ENCODE peak calls at places on chromosome 2, in six cellular contexts. L is stomach, B is heart right ventricle, H is suprapubic skin, E is ovary, Z is HCT116. S is an unnamed sample.

GRCh38 chr2:26459991-26460612 is 17.8 kb downstream of the OTOF start:
- DNase-seq in Z (no peak), L (no peak), E (peak), H (no peak), B (no peak), S (no peak)

GRCh38 chr2:120597595-120598193 is 138.0 kb upstream of the GLI2 start:
- DNase-seq in Z (no peak), E (no peak), H (no peak), L (no peak), B (no peak), S (no peak)

GRCh38 chr2:187586091-187586632 is 31.9 kb upstream of the TFPI start:
- DNase-seq in B (no peak), E (no peak), Z (no peak), L (no peak), H (no peak), S (no peak)

GRCh38 chr2:239106314-239106908 is 258.5 kb downstream of the TWIST2 start:
- DNase-seq in L (peak), B (peak), Z (peak), H (no peak), E (peak), S (peak)

GRCh38 chr2:88452151-88452851 is at the start of gene FOXI3:
- DNase-seq in H (no peak), E (no peak), Z (no peak), B (no peak), L (no peak), S (no peak)

GRCh38 chr2:155913356-155913755 is 419.2 kb downstream of the NR4A2 start:
- DNase-seq in E (no peak), L (no peak), H (no peak), B (no peak), Z (no peak), S (no peak)

GRCh38 chr2:118853647-118854367 is 6.4 kb upstream of the EN1 start:
- DNase-seq in H (no peak), E (no peak), Z (no peak), B (no peak), L (no peak), S (no peak)

GRCh38 chr2:241910604-241911520 is 41.3 kb downstream of the RTP5 start:
- DNase-seq in B (no peak), Z (no peak), H (peak), L (peak), E (no peak), S (no peak)

GRCh38 chr2:160294339-160294803 is 94.3 kb upstream of the ITGB6 start:
- DNase-seq in H (peak), B (peak), L (no peak), E (peak), Z (no peak), S (peak)

GRCh38 chr2:181678033-181678586 is 2.2 kb downstream of the NEUROD1 start:
- DNase-seq in H (no peak), E (peak), B (peak), Z (no peak), L (peak), S (peak)

GRCh38 chr2:143426296-143426695 is 297.1 kb downstream of the ARHGAP15 start:
- DNase-seq in B (no peak), H (no peak), E (no peak), L (no peak), Z (no peak), S (no peak)

GRCh38 chr2:127092951-127093516 is 13.9 kb downstream of the BIN1 start:
- DNase-seq in E (no peak), Z (no peak), H (no peak), B (no peak), L (no peak), S (no peak)

GRCh38 chr2:216083464-216084279 is 2.0 kb downstream of the TMEM169 start:
- DNase-seq in H (no peak), Z (no peak), L (no peak), E (no peak), B (no peak), S (peak)

GRCh38 chr2:216082805-216083204 is 1.1 kb downstream of the TMEM169 start:
- DNase-seq in H (no peak), L (no peak), B (no peak), Z (no peak), E (no peak), S (no peak)

GRCh38 chr2:216081487-216082387 is at the start of the genes PECR and TMEM169:
- DNase-seq in H (peak), B (peak), L (peak), Z (peak), E (peak), S (peak)

GRCh38 chr2:216081012-216081411 is 597 bp downstream of the PECR start:
- DNase-seq in Z (no peak), E (no peak), B (no peak), L (no peak), H (no peak), S (no peak)

GRCh38 chr2:216082388-216082733 is 642 bp downstream of the TMEM169 start:
- DNase-seq in E (no peak), B (no peak), H (no peak), Z (no peak), L (no peak), S (no peak)
- H3K27ac ChIP-seq in E (no peak), B (peak), H (no peak), Z (no peak), L (peak), S (no peak)

GRCh38 chr2:11375025-11375688 is 30.7 kb upstream of the ROCK2 start:
- DNase-seq in Z (no peak), L (no peak), H (no peak), B (no peak), E (no peak), S (no peak)
- H3K27ac ChIP-seq in Z (peak), L (peak), H (peak), B (peak), E (peak), S (peak)

DNA sequence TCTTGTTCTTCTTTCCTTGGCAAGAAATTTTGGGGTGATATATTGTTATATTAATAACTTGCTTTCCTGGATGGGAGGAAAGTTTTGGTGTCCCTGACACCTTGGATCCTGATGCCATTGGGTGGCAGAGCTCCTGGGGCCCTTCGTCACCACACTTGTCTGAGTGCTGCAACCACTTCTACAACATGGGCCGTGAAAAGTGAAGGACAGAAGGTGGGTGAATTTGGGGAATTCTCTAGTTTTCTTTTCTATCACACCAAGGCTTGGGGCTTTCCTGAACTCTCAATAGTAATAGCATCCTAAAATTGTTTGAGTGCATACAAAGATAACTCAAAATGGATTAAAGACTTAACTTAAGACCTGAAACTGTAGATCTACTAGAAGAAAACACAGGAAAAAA is 10.0 kb downstream of the ACOXL start:
- DNase-seq in E (no peak), H (no peak), Z (no peak), B (no peak), L (no peak), S (no peak)
- H3K27ac ChIP-seq in E (no peak), H (no peak), Z (no peak), B (no peak), L (no peak), S (no peak)

DNA sequence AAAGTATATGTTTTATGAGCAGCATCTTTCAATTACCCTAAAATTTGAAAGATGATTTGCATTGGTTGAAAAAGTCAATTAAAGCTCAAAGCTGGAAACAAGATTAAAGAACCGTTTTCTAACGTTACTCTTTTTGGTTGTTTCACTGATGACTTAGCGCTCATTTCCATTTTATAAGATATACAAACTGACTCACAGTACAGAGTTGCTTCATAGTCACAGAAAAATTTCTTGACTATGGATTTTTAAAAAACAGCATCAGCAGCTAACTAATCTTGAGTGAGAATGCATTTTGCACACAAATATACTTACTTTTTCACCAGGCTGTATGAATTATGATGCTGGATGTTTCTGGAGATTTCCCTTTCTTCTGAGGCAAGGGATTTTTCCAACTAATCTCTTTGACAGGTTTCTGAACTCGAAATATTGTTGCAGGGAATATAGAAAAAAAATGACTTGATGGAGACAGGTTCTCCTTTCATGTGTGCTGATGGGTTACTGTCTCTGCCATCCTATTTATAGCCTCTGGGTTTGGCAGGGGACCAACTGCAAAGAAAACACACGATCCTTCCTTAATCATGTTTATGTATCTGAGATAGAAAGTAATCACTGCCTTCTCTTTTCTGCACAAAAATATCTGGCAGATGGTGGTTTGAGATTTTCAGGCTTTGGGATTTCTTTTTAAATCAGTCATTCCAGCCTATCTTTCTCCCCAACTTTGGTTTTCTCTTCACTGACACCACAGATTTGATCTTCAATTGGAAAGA is 129.4 kb upstream of the DAPL1 start:
- DNase-seq in B (no peak), Z (no peak), L (no peak), H (no peak), E (no peak), S (no peak)
- H3K27ac ChIP-seq in B (no peak), Z (no peak), L (no peak), H (no peak), E (no peak), S (no peak)

GRCh38 chr2:65320042-65320711 is 92.5 kb downstream of the ACTR2 start:
- DNase-seq in H (no peak), L (no peak), B (no peak), Z (peak), E (no peak), S (peak)
- H3K27ac ChIP-seq in H (no peak), L (peak), B (peak), Z (peak), E (no peak), S (peak)

GRCh38 chr2:48112911-48113687 is 206.8 kb upstream of the FBXO11 start:
- DNase-seq in Z (no peak), E (no peak), H (no peak), L (no peak), B (no peak), S (no peak)

GRCh38 chr2:48116518-48116917 is 210.2 kb upstream of the FBXO11 start:
- DNase-seq in L (no peak), Z (no peak), E (no peak), B (no peak), H (no peak), S (no peak)

GRCh38 chr2:48114256-48114655 is 208.0 kb upstream of the FBXO11 start:
- DNase-seq in Z (peak), L (peak), E (no peak), B (no peak), H (no peak), S (no peak)

GRCh38 chr2:48110497-48110896 is 204.2 kb upstream of the FBXO11 start:
- DNase-seq in B (no peak), E (no peak), L (no peak), Z (no peak), H (no peak), S (no peak)

DNA sequence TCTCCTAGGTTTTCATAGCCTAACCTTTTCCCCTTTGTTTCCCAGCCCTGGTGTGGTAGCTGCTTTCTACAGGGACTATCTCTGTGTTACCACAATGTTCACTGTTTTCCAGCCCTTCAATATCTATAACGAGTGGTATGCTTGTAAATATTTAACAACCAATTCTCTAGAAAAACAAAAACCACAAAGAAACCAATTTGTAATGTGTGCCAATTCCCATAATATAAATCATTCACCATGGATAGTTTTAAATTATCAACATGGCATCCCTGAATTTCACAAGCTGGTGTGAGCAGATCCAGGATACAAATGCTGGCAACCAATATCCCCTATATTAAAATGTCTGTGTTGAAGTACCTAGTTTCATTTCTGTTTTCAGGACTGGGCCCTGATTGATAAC is 207.5 kb upstream of the FBXO11 start:
- DNase-seq in E (no peak), L (no peak), Z (no peak), B (no peak), H (no peak), S (no peak)
- H3K27ac ChIP-seq in E (no peak), L (peak), Z (no peak), B (peak), H (no peak), S (no peak)